ENCODE peak calls at places on chromosomes 12 and 14, in five cellular contexts. A is ovary, Y is breast epithelium, J is A549, L is tibial nerve. P is an unnamed sample.
A peak's percentile ranks its signal among the peaks of the same experiment; 100 is the strongest.

GRCh38 chr12:54368709-54369596 is 4.7 kb upstream of the GPR84 start:
- DNase-seq in J (peak; percentile 87), L (peak; percentile 87), Y (peak; percentile 82), A (peak; percentile 94), P (peak; percentile 92)

GRCh38 chr12:124640096-124640495 is 72.7 kb upstream of the NCOR2 start:
- DNase-seq in J (peak; percentile 39), Y (no peak), A (no peak), L (no peak), P (no peak)

GRCh38 chr12:75933136-75933535 is 98.4 kb downstream of the PHLDA1 start:
- DNase-seq in L (no peak), A (no peak), Y (no peak), J (peak; percentile 89), P (no peak)

GRCh38 chr14:51850651-51851050 is 9.8 kb upstream of the GNG2 start:
- DNase-seq in J (no peak), A (no peak), Y (no peak), L (no peak), P (no peak)

GRCh38 chr14:71133296-71133695 is 226.0 kb downstream of the PCNX1 start:
- DNase-seq in A (no peak), J (no peak), Y (no peak), L (no peak), P (no peak)

GRCh38 chr14:100428727-100429126 is 105.6 kb downstream of the SLC25A47 start:
- DNase-seq in Y (no peak), A (no peak), L (no peak), J (no peak), P (no peak)

GRCh38 chr14:102249041-102249440 is 55.9 kb downstream of the MOK start:
- DNase-seq in L (no peak), J (no peak), A (no peak), Y (no peak), P (no peak)

GRCh38 chr14:62736004-62736403 is 309.3 kb downstream of the KCNH5 start:
- DNase-seq in Y (no peak), J (peak; percentile 43), A (no peak), L (no peak), P (no peak)

GRCh38 chr14:51872396-51872795 is 12.0 kb downstream of the GNG2 start:
- DNase-seq in A (no peak), L (no peak), J (no peak), Y (no peak), P (no peak)

GRCh38 chr14:81269100-81269978 is 48.6 kb upstream of the GTF2A1 start:
- DNase-seq in Y (no peak), J (peak; percentile 68), A (no peak), L (no peak), P (peak; percentile 28)

GRCh38 chr12:124369901-124370378 is 75.0 kb downstream of the RFLNA start:
- DNase-seq in J (no peak), A (no peak), Y (peak; percentile 50), L (peak; percentile 71), P (no peak)

GRCh38 chr14:89765346-89765745 is 189.2 kb downstream of the EFCAB11 start:
- DNase-seq in Y (no peak), L (no peak), J (no peak), A (no peak), P (no peak)

GRCh38 chr14:73810478-73811163 is 41.0 kb upstream of the PTGR2 start:
- DNase-seq in A (no peak), J (no peak), Y (no peak), L (no peak), P (no peak)

GRCh38 chr14:101464984-101465794 is 96.1 kb upstream of the DIO3 start:
- DNase-seq in A (no peak), L (no peak), J (no peak), Y (no peak), P (no peak)

GRCh38 chr14:26595922-26596721 is 1.7 kb downstream of the NOVA1 start:
- DNase-seq in L (no peak), A (no peak), J (no peak), Y (no peak), P (no peak)

GRCh38 chr14:35553808-35554207 is 19.8 kb downstream of the INSM2 start:
- DNase-seq in Y (no peak), A (no peak), J (no peak), L (no peak), P (no peak)

GRCh38 chr12:1505151-1505450 is 89.3 kb downstream of the FBXL14 start:
- DNase-seq in J (no peak), A (no peak), Y (no peak), L (no peak), P (no peak)

GRCh38 chr12:2974560-2974971 is 15.4 kb downstream of the TEAD4 start:
- DNase-seq in Y (no peak), L (no peak), J (no peak), A (no peak), P (no peak)

GRCh38 chr12:92185052-92185451 is 39.4 kb upstream of the BTG1 start:
- DNase-seq in Y (no peak), A (no peak), L (no peak), J (no peak), P (no peak)

GRCh38 chr12:76784600-76785051 is 20.7 kb downstream of the ZDHHC17 start:
- DNase-seq in A (no peak), L (no peak), J (no peak), Y (no peak), P (no peak)

GRCh38 chr12:113060336-113060960 is 3.9 kb downstream of the DTX1 start:
- DNase-seq in A (no peak), Y (no peak), L (no peak), J (no peak), P (no peak)

DNA sequence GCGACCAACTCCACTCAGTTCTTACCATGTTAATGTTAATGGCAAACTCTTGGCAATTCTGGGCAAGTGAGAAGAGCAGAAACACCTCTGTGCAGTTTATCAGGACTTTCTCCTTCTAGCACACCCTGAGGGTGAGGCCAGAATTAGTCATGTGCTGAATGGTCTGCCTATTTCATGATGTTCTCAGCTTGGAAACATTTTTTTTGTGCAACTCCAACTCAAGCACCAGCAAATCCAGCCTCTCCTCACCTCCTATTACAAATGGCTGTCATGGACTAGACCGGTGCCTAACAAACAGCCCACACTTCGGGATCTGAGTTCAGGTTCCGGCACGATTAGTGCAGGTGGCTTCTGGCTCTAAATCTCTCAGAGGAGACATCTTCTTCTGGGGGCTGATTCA is 246.0 kb downstream of the ZFP36L1 start:
- DNase-seq in L (no peak), Y (no peak), A (no peak), J (peak; percentile 25), P (no peak)
- TF ChIP-seq POLR2A in L (no peak), Y (no peak), A (no peak), J (no peak), P (no peak)

GRCh38 chr12:6166808-6167207 is 33.4 kb upstream of the CD9 start:
- DNase-seq in A (no peak), Y (no peak), J (no peak), L (no peak), P (no peak)
- H3K27ac ChIP-seq in A (no peak overlapping the region), Y (peak overlapping the region; percentile 69), J (peak overlapping the region; percentile 18), L (peak overlapping the region; percentile 80), P (no peak overlapping the region)

DNA sequence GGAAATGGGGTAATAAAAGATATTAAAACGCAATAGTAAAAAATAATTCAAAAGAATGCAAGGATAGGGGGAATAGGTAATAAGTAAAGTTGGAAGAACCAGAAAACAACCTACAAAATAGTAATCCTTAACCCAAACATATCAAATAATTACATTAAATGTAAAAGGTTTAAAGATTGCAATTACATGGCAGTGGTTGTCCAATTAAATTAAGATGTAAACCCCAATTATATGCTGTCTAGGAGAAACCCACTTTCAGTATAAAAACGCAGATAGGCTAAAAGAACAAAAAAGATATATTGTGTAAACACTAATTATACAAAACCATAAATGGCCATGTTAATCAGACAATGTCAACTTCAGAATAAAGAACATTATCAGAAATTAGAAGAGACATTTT is 247.3 kb downstream of the SLC25A21 start:
- DNase-seq in A (no peak), L (no peak), Y (no peak), J (no peak), P (no peak)
- H3K4me1 ChIP-seq in A (no peaks in the 10 kb centered on the region), L (no peaks in the 10 kb centered on the region), Y (no peaks in the 10 kb centered on the region), J (no peaks in the 10 kb centered on the region), P (no peaks in the 10 kb centered on the region)

GRCh38 chr14:23137221-23138172 is 18.4 kb upstream of the CEBPE start:
- DNase-seq in L (no peak), Y (peak; percentile 75), A (no peak), J (no peak), P (no peak)
- TF ChIP-seq POLR2A in L (no peak), Y (no peak), A (no peak), J (no peak), P (no peak)